ENCODE peak calls at places on chromosomes 6 and 20, in five cellular contexts. C, U, B, T and R are unnamed samples. For H3K36me3, the result is how much of the 10 kb centered on the place peaks cover.

GRCh38 chr6:110217255-110217654 is 37.0 kb downstream of the CDC40 start:
- DNase-seq in C (no peak), U (no peak), B (no peak), T (no peak), R (no peak)

GRCh38 chr6:28311139-28311823 is 24.7 kb downstream of the ZSCAN31 start:
- DNase-seq in C (no peak), U (no peak), B (no peak), T (no peak), R (no peak)

GRCh38 chr6:151652338-151652737 is 155.1 kb upstream of the ESR1 start:
- DNase-seq in C (no peak), U (no peak), B (no peak), T (no peak), R (no peak)

GRCh38 chr20:1697592-1697991 is 40.0 kb upstream of the SIRPG start:
- DNase-seq in C (no peak), U (no peak), B (no peak), T (no peak), R (no peak)

GRCh38 chr20:47281376-47281775 is 75.1 kb downstream of the ZMYND8 start:
- DNase-seq in C (no peak), U (no peak), B (no peak), T (no peak), R (no peak)

GRCh38 chr6:25172819-25173218 is 106.4 kb upstream of the CARMIL1 start:
- DNase-seq in C (no peak), U (no peak), B (no peak), T (no peak), R (no peak)

GRCh38 chr6:39892490-39893129 is 41.7 kb downstream of the MOCS1 start:
- DNase-seq in C (peak), U (peak), B (no peak), T (peak), R (no peak)

GRCh38 chr6:170143401-170144150 is 147.3 kb downstream of the DLL1 start:
- DNase-seq in C (no peak), U (no peak), B (no peak), T (no peak), R (no peak)

GRCh38 chr20:9617940-9618339 is 103.5 kb downstream of the LAMP5 start:
- DNase-seq in C (peak), U (no peak), B (no peak), T (no peak), R (no peak)

GRCh38 chr6:74979065-74979766 is 226.6 kb downstream of the COL12A1 start:
- DNase-seq in C (no peak), U (no peak), B (no peak), T (no peak), R (no peak)

GRCh38 chr6:74971631-74972030 is 234.2 kb downstream of the COL12A1 start:
- DNase-seq in C (no peak), U (no peak), B (no peak), T (no peak), R (no peak)

GRCh38 chr6:74973621-74974020 is 232.2 kb downstream of the COL12A1 start:
- DNase-seq in C (no peak), U (no peak), B (no peak), T (no peak), R (no peak)

GRCh38 chr6:74976026-74976425 is 229.8 kb downstream of the COL12A1 start:
- DNase-seq in C (no peak), U (no peak), B (no peak), T (no peak), R (no peak)
- H3K27ac ChIP-seq in C (no peak), U (no peak), B (no peak), T (no peak), R (no peak)

GRCh38 chr6:88964509-88964908 is 1.1 kb upstream of the RNGTT start:
- DNase-seq in C (no peak), U (no peak), B (no peak), T (no peak), R (no peak)
- H3K4me3 ChIP-seq in C (no peak), U (peak), B (no peak), T (peak), R (no peak)

GRCh38 chr20:37316775-37317170 is 27.3 kb downstream of the MANBAL start:
- DNase-seq in C (no peak), U (no peak), B (no peak), T (no peak), R (no peak)
- H3K36me3 ChIP-seq in C (under half), U (under half), B (under half), T (under half), R (under half)

DNA sequence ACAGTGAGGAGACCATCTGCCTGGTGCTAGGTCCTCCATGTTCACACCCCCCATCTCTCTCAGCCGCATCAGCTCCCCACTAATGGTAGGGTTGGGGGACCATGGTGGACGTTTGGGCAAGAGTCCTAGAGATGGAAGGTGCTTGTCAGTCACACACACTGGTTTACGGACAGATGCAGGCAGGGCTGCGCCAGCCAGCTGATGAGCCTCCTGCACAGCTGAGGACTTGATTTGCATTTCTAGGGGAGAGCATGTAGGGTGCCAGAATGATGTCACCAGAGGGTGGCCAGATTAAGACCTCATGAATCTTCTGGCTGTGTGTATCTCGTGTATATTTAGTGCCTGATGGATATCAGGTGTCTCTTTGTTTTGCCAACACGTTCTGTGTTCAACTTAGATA is 28.6 kb downstream of the CST8 start:
- DNase-seq in C (no peak), U (no peak), B (no peak), T (no peak), R (no peak)
- H3K27ac ChIP-seq in C (no peak), U (no peak), B (no peak), T (no peak), R (no peak)

DNA sequence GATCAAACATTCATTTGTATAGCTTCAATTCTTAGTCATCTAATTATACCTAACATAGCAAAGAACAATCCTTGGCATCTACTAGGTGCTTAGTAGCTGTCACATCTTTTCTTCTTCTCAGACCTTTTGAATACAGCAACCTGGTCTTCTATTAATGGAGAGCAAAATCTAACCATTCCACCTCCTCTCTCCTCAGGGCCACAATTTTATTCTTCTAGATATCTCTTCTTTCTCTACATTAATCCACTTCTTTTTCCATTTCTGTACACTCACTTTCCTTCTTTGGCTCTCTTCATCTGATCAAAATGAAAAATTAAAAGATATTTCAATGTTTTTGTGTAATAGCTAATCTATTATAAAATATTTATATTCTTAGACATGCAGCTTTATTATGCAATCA is 9.0 kb upstream of the HLA-DOA start:
- DNase-seq in C (no peak), U (no peak), B (no peak), T (no peak), R (no peak)
- H3K4me3 ChIP-seq in C (no peak), U (peak), B (no peak), T (peak), R (no peak)

GRCh38 chr20:38857703-38858102 is 52.2 kb downstream of the PPP1R16B start:
- DNase-seq in C (no peak), U (no peak), B (no peak), T (no peak), R (no peak)
- H3K36me3 ChIP-seq in C (under half), U (under half), B (under half), T (under half), R (under half)

DNA sequence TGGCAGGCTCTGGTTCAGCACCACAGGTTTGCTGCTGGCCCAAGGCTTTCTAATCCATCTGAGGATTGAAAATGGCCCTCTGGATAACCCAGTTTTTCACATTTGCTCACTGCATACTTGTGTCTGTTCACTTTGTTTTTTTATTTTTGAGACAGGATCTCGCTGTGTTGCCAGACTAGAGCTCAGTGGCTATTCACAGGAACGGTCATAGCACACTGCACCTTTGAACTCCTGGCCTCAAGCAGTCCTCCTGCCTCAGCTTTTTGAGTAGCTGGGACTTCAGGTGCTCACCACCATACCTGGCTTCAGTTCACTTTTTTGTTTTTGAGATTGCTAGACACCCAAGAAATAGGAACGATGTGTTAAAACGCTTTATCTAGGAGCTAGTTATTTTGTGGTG is 57.9 kb downstream of the ITCH start:
- DNase-seq in C (no peak), U (no peak), B (no peak), T (no peak), R (no peak)
- H3K27ac ChIP-seq in C (no peak), U (no peak), B (no peak), T (peak), R (no peak)

DNA sequence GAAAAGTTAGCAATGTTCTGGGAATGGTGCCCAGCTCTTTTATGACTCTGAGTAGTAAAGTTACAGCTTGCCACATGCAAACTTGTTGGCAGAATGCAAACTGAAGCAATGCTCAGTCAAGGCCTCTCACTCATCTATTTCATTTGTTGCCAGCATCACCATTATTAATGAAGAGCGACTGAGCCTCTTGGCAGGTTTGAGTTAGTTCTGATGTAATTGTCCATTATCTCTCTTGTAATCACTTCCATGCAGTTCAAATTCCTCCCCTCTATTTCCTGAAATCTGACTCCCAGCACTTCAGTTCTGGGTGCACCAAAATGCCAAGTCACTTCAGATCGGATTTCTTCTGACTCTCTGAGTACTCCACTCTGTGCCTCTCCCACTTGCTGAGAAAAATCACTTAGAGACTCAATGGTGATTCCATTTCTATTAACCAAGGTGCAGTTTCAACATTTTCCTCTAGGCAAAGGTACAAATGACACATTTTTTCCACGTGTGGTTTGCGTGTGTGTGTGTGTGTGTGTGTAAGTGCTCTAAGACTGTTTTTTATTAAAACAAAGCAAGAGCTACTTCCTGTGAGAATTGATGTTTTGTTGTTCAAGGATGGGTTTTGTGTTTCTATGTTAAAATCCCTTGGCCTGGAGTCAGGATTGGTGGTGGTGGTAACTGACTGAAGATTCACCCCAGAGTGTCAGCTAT is 154.2 kb upstream of the STMND1 start:
- DNase-seq in C (peak), U (no peak), B (no peak), T (no peak), R (no peak)
- H3K4me3 ChIP-seq in C (no peak), U (no peak), B (no peak), T (no peak), R (no peak)

GRCh38 chr6:10411131-10411914 is 3.6 kb downstream of the TFAP2A start:
- DNase-seq in C (no peak), U (no peak), B (no peak), T (no peak), R (no peak)
- H3K36me3 ChIP-seq in C (under half), U (under half), B (under half), T (under half), R (under half)

GRCh38 chr6:32608374-32608773 is 18.7 kb upstream of the HLA-DRB1 start:
- DNase-seq in C (no peak), U (no peak), B (no peak), T (no peak), R (no peak)

GRCh38 chr6:32609731-32610640 is 20.3 kb upstream of the HLA-DRB1 start:
- DNase-seq in C (no peak), U (peak), B (peak), T (no peak), R (peak)

GRCh38 chr6:32607988-32608298 is 18.3 kb upstream of the HLA-DRB1 start:
- DNase-seq in C (no peak), U (no peak), B (no peak), T (no peak), R (no peak)

GRCh38 chr6:32610897-32611296 is 21.2 kb upstream of the HLA-DRB1 start:
- DNase-seq in C (no peak), U (no peak), B (no peak), T (no peak), R (no peak)

GRCh38 chr6:32609391-32609730 is 19.7 kb upstream of the HLA-DRB1 start:
- DNase-seq in C (no peak), U (no peak), B (no peak), T (no peak), R (no peak)
- H3K27ac ChIP-seq in C (no peak), U (peak), B (peak), T (peak), R (peak)